ENCODE peak calls at places on chromosome 4, in six cellular contexts. One of them, this sample, is unnamed.

GRCh38 chr4:117370944-117371665 is 285.7 kb upstream of the TRAM1L1 start:
- DNase-seq in spleen: no peak
- DNase-seq in upper lobe of left lung: no peak
- DNase-seq in IMR-90: no peak
- DNase-seq in tibial nerve: no peak
- DNase-seq in prostate gland: no peak
- DNase-seq in this sample: no peak

GRCh38 chr4:152436384-152436783 is 99.5 kb downstream of the FBXW7 start:
- DNase-seq in spleen: no peak
- DNase-seq in upper lobe of left lung: no peak
- DNase-seq in IMR-90: no peak
- DNase-seq in tibial nerve: no peak
- DNase-seq in prostate gland: no peak
- DNase-seq in this sample: no peak

GRCh38 chr4:148355442-148356123 is 86.6 kb downstream of the NR3C2 start:
- DNase-seq in spleen: peak; percentile 64
- DNase-seq in upper lobe of left lung: no peak
- DNase-seq in IMR-90: no peak
- DNase-seq in tibial nerve: no peak
- DNase-seq in prostate gland: no peak
- DNase-seq in this sample: no peak

GRCh38 chr4:178415925-178416324 is 973.7 kb upstream of the AGA start:
- DNase-seq in spleen: peak; percentile 63
- DNase-seq in upper lobe of left lung: peak; percentile 63
- DNase-seq in IMR-90: no peak
- DNase-seq in tibial nerve: no peak
- DNase-seq in prostate gland: no peak
- DNase-seq in this sample: no peak

GRCh38 chr4:162229670-162230069 is 65.9 kb upstream of the FSTL5 start:
- DNase-seq in spleen: no peak
- DNase-seq in upper lobe of left lung: no peak
- DNase-seq in IMR-90: no peak
- DNase-seq in tibial nerve: no peak
- DNase-seq in prostate gland: no peak
- DNase-seq in this sample: no peak

GRCh38 chr4:56465599-56466295 is 1.7 kb upstream of the SRP72 start:
- DNase-seq in spleen: no peak
- DNase-seq in upper lobe of left lung: no peak
- DNase-seq in IMR-90: peak; percentile 48
- DNase-seq in tibial nerve: no peak
- DNase-seq in prostate gland: no peak
- DNase-seq in this sample: no peak

GRCh38 chr4:113336556-113336955 is 287.1 kb downstream of the ANK2 start:
- DNase-seq in spleen: no peak
- DNase-seq in upper lobe of left lung: no peak
- DNase-seq in IMR-90: no peak
- DNase-seq in tibial nerve: no peak
- DNase-seq in prostate gland: no peak
- DNase-seq in this sample: no peak

GRCh38 chr4:8386731-8387130 is 53.8 kb downstream of the ACOX3 start:
- DNase-seq in spleen: no peak
- DNase-seq in upper lobe of left lung: peak; percentile 77
- DNase-seq in IMR-90: no peak
- DNase-seq in tibial nerve: no peak
- DNase-seq in prostate gland: no peak
- DNase-seq in this sample: no peak

GRCh38 chr4:39285111-39285795 is 80.9 kb downstream of the RFC1 start:
- DNase-seq in spleen: no peak
- DNase-seq in upper lobe of left lung: no peak
- DNase-seq in IMR-90: no peak
- DNase-seq in tibial nerve: no peak
- DNase-seq in prostate gland: no peak
- DNase-seq in this sample: no peak

GRCh38 chr4:7674706-7675105 is 240.0 kb upstream of the PSAPL1 start:
- DNase-seq in spleen: peak; percentile 40
- DNase-seq in upper lobe of left lung: no peak
- DNase-seq in IMR-90: no peak
- DNase-seq in tibial nerve: no peak
- DNase-seq in prostate gland: no peak
- DNase-seq in this sample: no peak

GRCh38 chr4:126385954-126386353 is 1071.2 kb downstream of the FAT4 start:
- DNase-seq in spleen: no peak
- DNase-seq in upper lobe of left lung: no peak
- DNase-seq in IMR-90: no peak
- DNase-seq in tibial nerve: no peak
- DNase-seq in prostate gland: no peak
- DNase-seq in this sample: no peak

GRCh38 chr4:142838781-142839180 is 7.3 kb downstream of the INPP4B start:
- DNase-seq in spleen: no peak
- DNase-seq in upper lobe of left lung: no peak
- DNase-seq in IMR-90: no peak
- DNase-seq in tibial nerve: no peak
- DNase-seq in prostate gland: no peak
- DNase-seq in this sample: no peak

GRCh38 chr4:126591583-126591982 is 1041.2 kb upstream of the INTU start:
- DNase-seq in spleen: no peak
- DNase-seq in upper lobe of left lung: no peak
- DNase-seq in IMR-90: peak; percentile 25
- DNase-seq in tibial nerve: no peak
- DNase-seq in prostate gland: no peak
- DNase-seq in this sample: no peak

GRCh38 chr4:143745874-143746273 is 45.4 kb upstream of the FREM3 start:
- DNase-seq in spleen: no peak
- DNase-seq in upper lobe of left lung: no peak
- DNase-seq in IMR-90: no peak
- DNase-seq in tibial nerve: no peak
- DNase-seq in prostate gland: no peak
- DNase-seq in this sample: no peak

GRCh38 chr4:155342142-155342541 is 34.6 kb downstream of the MAP9 start:
- DNase-seq in spleen: no peak
- DNase-seq in upper lobe of left lung: no peak
- DNase-seq in IMR-90: peak; percentile 79
- DNase-seq in tibial nerve: no peak
- DNase-seq in prostate gland: no peak
- DNase-seq in this sample: no peak

GRCh38 chr4:169225058-169225751 is 45.6 kb downstream of the SH3RF1 start:
- DNase-seq in spleen: no peak
- DNase-seq in upper lobe of left lung: no peak
- DNase-seq in IMR-90: peak; percentile 98
- DNase-seq in tibial nerve: no peak
- DNase-seq in prostate gland: no peak
- DNase-seq in this sample: peak; percentile 55

GRCh38 chr4:173264960-173265281 is 69.2 kb downstream of the HMGB2 start:
- DNase-seq in spleen: no peak
- DNase-seq in upper lobe of left lung: no peak
- DNase-seq in IMR-90: no peak
- DNase-seq in tibial nerve: no peak
- DNase-seq in prostate gland: no peak
- DNase-seq in this sample: no peak

GRCh38 chr4:154519214-154519613 is 27.6 kb upstream of the DCHS2 start:
- DNase-seq in spleen: no peak
- DNase-seq in upper lobe of left lung: no peak
- DNase-seq in IMR-90: no peak
- DNase-seq in tibial nerve: no peak
- DNase-seq in prostate gland: no peak
- DNase-seq in this sample: no peak

GRCh38 chr4:184074989-184075388 is 142.7 kb downstream of the ENPP6 start:
- DNase-seq in spleen: no peak
- DNase-seq in upper lobe of left lung: no peak
- DNase-seq in IMR-90: no peak
- DNase-seq in tibial nerve: no peak
- DNase-seq in prostate gland: no peak
- DNase-seq in this sample: no peak

GRCh38 chr4:105277702-105278101 is 131.0 kb downstream of the TET2 start:
- DNase-seq in spleen: no peak
- DNase-seq in upper lobe of left lung: no peak
- DNase-seq in IMR-90: no peak
- DNase-seq in tibial nerve: no peak
- DNase-seq in prostate gland: no peak
- DNase-seq in this sample: no peak

GRCh38 chr4:7655549-7656243 is 221.0 kb upstream of the PSAPL1 start:
- DNase-seq in spleen: peak; percentile 58
- DNase-seq in upper lobe of left lung: peak; percentile 51
- DNase-seq in IMR-90: no peak
- DNase-seq in tibial nerve: no peak
- DNase-seq in prostate gland: no peak
- DNase-seq in this sample: no peak

GRCh38 chr4:106329027-106329618 is 12.8 kb downstream of the AIMP1 start:
- DNase-seq in spleen: no peak
- DNase-seq in upper lobe of left lung: no peak
- DNase-seq in IMR-90: peak; percentile 53
- DNase-seq in tibial nerve: no peak
- DNase-seq in prostate gland: no peak
- DNase-seq in this sample: no peak

GRCh38 chr4:98539299-98539698 is 119.1 kb downstream of the TSPAN5 start:
- DNase-seq in spleen: no peak
- DNase-seq in upper lobe of left lung: no peak
- DNase-seq in IMR-90: no peak
- DNase-seq in tibial nerve: no peak
- DNase-seq in prostate gland: no peak
- DNase-seq in this sample: peak; percentile 0

GRCh38 chr4:125891597-125892258 is 577.0 kb downstream of the FAT4 start:
- DNase-seq in spleen: no peak
- DNase-seq in upper lobe of left lung: no peak
- DNase-seq in IMR-90: peak; percentile 98
- DNase-seq in tibial nerve: no peak
- DNase-seq in prostate gland: no peak
- DNase-seq in this sample: no peak

GRCh38 chr4:152501846-152502536 is 33.9 kb downstream of the FBXW7 start:
- DNase-seq in spleen: no peak
- DNase-seq in upper lobe of left lung: no peak
- DNase-seq in IMR-90: peak; percentile 41
- DNase-seq in tibial nerve: no peak
- DNase-seq in prostate gland: no peak
- DNase-seq in this sample: no peak

GRCh38 chr4:140152015-140152703 is 1.8 kb downstream of the MAML3 start:
- DNase-seq in spleen: peak; percentile 93
- DNase-seq in upper lobe of left lung: peak; percentile 92
- DNase-seq in IMR-90: no peak
- DNase-seq in tibial nerve: peak; percentile 31
- DNase-seq in prostate gland: peak; percentile 76
- DNase-seq in this sample: peak; percentile 94
- TF ChIP-seq POLR2A in spleen: no peak
- TF ChIP-seq POLR2A in upper lobe of left lung: no peak
- TF ChIP-seq POLR2A in IMR-90: no peak
- TF ChIP-seq POLR2A in tibial nerve: no peak
- TF ChIP-seq POLR2A in prostate gland: no peak
- TF ChIP-seq POLR2A in this sample: no peak

DNA sequence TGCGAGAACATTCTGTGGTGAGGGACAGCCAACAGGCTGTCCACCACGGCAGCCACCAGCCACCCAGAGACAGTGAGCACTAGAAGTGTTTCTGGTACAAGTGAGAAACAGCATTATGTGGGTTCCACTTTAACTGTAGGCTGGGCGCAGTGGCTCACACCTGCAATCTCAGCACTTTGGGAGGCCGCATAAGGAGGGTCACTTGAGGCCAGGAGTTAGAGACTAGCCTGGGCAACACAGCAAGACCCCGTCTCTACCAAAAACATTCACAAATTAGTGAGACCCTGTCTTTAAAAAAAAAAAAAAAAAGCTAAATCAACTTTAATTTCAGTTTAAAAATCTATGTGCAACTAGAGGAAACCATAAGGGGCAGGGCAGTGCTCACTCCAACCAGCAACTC is 20.6 kb downstream of the FAM53A start:
- DNase-seq in spleen: no peak
- DNase-seq in upper lobe of left lung: no peak
- DNase-seq in IMR-90: no peak
- DNase-seq in tibial nerve: no peak
- DNase-seq in prostate gland: no peak
- DNase-seq in this sample: no peak
- H3K4me1 ChIP-seq in spleen: no peaks in the 10 kb centered on the region
- H3K4me1 ChIP-seq in upper lobe of left lung: no peaks in the 10 kb centered on the region
- H3K4me1 ChIP-seq in IMR-90: no peaks in the 10 kb centered on the region
- H3K4me1 ChIP-seq in tibial nerve: no peaks in the 10 kb centered on the region
- H3K4me1 ChIP-seq in prostate gland: no peaks in the 10 kb centered on the region
- H3K4me1 ChIP-seq in this sample: peaks cover 3% of the 10 kb centered on the region

GRCh38 chr4:36719425-36719824 is 438.0 kb downstream of the DTHD1 start:
- DNase-seq in spleen: no peak
- DNase-seq in upper lobe of left lung: no peak
- DNase-seq in IMR-90: no peak
- DNase-seq in tibial nerve: no peak
- DNase-seq in prostate gland: no peak
- DNase-seq in this sample: no peak

DNA sequence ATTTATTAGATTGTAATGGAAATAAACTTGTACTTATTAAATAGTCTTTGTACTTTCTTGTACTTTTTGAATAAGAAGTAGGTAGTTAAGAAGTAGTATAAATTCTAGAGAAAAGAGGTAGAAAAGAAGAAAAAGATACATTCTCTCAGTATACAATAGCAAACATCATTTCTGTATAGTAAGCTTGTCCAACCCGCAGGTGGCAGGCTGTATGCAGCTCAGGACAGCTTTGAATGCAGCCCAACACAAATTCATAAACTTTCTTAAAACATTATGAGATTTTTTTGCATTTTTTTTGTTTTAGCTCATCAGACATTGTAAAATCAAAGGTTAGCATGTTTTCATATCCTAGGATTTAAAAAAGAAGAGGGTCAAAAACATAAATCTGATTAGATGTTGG is 441.6 kb downstream of the DTHD1 start:
- DNase-seq in spleen: no peak
- DNase-seq in upper lobe of left lung: no peak
- DNase-seq in IMR-90: no peak
- DNase-seq in tibial nerve: no peak
- DNase-seq in prostate gland: no peak
- DNase-seq in this sample: no peak
- H3K4me3 ChIP-seq in spleen: no peak overlapping the region
- H3K4me3 ChIP-seq in upper lobe of left lung: no peak overlapping the region
- H3K4me3 ChIP-seq in IMR-90: no peak overlapping the region
- H3K4me3 ChIP-seq in tibial nerve: no peak overlapping the region
- H3K4me3 ChIP-seq in prostate gland: no peak overlapping the region
- H3K4me3 ChIP-seq in this sample: no peak overlapping the region

DNA sequence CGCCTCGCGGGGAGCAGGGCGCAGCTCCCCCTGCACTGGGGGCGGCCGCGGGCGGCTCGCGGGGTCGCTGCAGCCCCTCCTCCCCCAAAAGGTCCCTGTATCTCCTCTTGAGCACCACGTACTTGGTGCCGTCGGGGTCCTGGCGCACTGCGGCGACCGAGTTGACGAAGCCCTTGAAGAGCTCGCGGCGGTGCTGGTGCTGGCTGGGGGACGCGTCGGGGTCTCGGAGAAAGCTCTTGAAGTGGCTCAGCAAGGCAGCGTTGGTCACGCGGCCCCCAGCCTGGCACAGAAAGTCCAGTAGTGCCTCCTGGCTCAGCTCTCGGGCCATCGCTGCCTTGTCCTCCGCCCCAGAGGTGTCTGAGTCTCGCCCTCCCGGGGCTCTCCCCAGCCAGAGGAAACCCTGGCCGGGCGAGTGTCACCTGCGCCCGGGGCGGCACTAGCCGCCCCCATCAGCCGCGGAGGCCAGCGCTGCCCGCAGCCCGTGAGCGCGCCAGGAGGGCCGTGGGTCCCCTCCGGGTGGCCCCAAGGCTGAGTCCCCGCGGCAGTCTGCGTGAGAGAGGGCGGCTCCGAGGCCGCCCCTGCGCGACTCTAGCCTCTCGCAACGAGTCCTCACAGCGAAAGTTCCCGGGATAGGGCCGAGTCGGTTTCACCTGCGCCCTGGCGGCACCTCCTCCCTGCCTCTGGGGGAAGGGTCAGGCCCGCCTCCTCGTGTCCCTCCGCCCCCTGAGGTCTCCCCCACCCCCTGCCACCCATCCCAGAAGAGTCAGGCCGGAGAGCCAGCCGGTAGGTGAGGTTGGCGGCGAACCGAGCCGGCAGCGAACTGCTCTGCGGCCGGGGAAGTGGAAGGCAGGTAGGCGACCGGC is at the start of gene SOWAHB:
- DNase-seq in spleen: no peak
- DNase-seq in upper lobe of left lung: peak; percentile 91
- DNase-seq in IMR-90: no peak
- DNase-seq in tibial nerve: no peak
- DNase-seq in prostate gland: peak; percentile 70
- DNase-seq in this sample: no peak
- TF ChIP-seq POLR2A in spleen: no peak
- TF ChIP-seq POLR2A in upper lobe of left lung: peak; percentile 55
- TF ChIP-seq POLR2A in IMR-90: no peak
- TF ChIP-seq POLR2A in tibial nerve: no peak
- TF ChIP-seq POLR2A in prostate gland: peak; percentile 77
- TF ChIP-seq POLR2A in this sample: no peak